ENCODE peak calls at places on chromosome 20, in four cellular contexts. S is NCI-H1092; W is sciatic nerve; Y is activated CD4-positive, alpha-beta T cell treated with anti-CD3 and anti-CD28 coated beads for 48 hours. O is an unnamed sample.

GRCh38 chr20:50371878-50372769 is 138.1 kb upstream of the PTPN1 start:
- DNase-seq in Y (no peak), W (no peak), S (no peak), O (no peak)

GRCh38 chr20:41133709-41134361 is 3.5 kb upstream of the PLCG1 start:
- DNase-seq in Y (peak; percentile 77), W (no peak), S (no peak), O (no peak)

GRCh38 chr20:47305667-47306066 is 50.8 kb downstream of the ZMYND8 start:
- DNase-seq in Y (no peak), W (peak; percentile 5), S (no peak), O (no peak)

GRCh38 chr20:9628589-9628988 is 114.2 kb downstream of the LAMP5 start:
- DNase-seq in Y (no peak), S (no peak), W (no peak), O (no peak)

GRCh38 chr20:9290331-9290730 is 221.4 kb downstream of the PLCB4 start:
- DNase-seq in S (no peak), Y (no peak), W (no peak), O (no peak)

GRCh38 chr20:14790771-14791517 is 453.5 kb upstream of the FLRT3 start:
- DNase-seq in Y (no peak), S (peak; percentile 64), W (no peak), O (no peak)

GRCh38 chr20:709421-709820 is 33.8 kb upstream of the SCRT2 start:
- DNase-seq in S (peak; percentile 57), Y (no peak), W (peak; percentile 56), O (no peak)

GRCh38 chr20:1900321-1900791 is 5.1 kb downstream of the SIRPA start:
- DNase-seq in W (peak; percentile 68), S (peak; percentile 44), Y (no peak), O (no peak)

GRCh38 chr20:8540466-8540865 is 408.4 kb downstream of the PLCB1 start:
- DNase-seq in Y (no peak), S (no peak), W (no peak), O (no peak)

GRCh38 chr20:63116412-63117106 is 99.4 kb downstream of the YTHDF1 start:
- DNase-seq in W (no peak), S (no peak), Y (peak; percentile 21), O (no peak)

GRCh38 chr20:10671221-10671849 is 2.5 kb downstream of the JAG1 start:
- DNase-seq in Y (peak; percentile 48), S (peak; percentile 39), W (peak; percentile 88), O (peak; percentile 64)

GRCh38 chr20:55316753-55317152 is 688.6 kb downstream of the CBLN4 start:
- DNase-seq in Y (no peak), S (no peak), W (no peak), O (no peak)